ENCODE peak calls at places on chromosome 16, in nine cellular contexts. W is transverse colon; M is Panc1; S is left ventricle myocardium inferior; L is effector memory CD4-positive, alpha-beta T cell; V is NT2/D1; N is GM23248; X is upper lobe of right lung; E is mesendoderm. P is an unnamed sample.

GRCh38 chr16:9184354-9184690 is 92.9 kb downstream of the HAPSTR1 start:
- DNase-seq in W (no peak), M (no peak), S (no peak), L (no peak), V (no peak), N (no peak), X (no peak), E (no peak), P (no peak)

GRCh38 chr16:80824623-80825364 is 20.4 kb upstream of the CDYL2 start:
- DNase-seq in W (peak; percentile 24), M (peak; percentile 32), S (no peak), L (no peak), V (peak; percentile 62), N (peak; percentile 69), X (no peak), E (peak; percentile 67), P (peak; percentile 66)

GRCh38 chr16:57621521-57622268 is 6.7 kb upstream of the ADGRG1 start:
- DNase-seq in W (no peak), M (no peak), S (no peak), L (no peak), V (no peak), N (peak; percentile 9), X (peak; percentile 68), E (no peak), P (no peak)

GRCh38 chr16:84947022-84947421 is 64.3 kb downstream of the ZDHHC7 start:
- DNase-seq in W (peak; percentile 58), M (no peak), S (no peak), L (no peak), V (no peak), N (no peak), X (no peak), E (no peak), P (no peak)

GRCh38 chr16:58367252-58367651 is 25.0 kb upstream of the GINS3 start:
- DNase-seq in W (no peak), M (no peak), S (no peak), L (no peak), V (no peak), N (no peak), X (no peak), E (no peak), P (no peak)

GRCh38 chr16:53714080-53715050 is 10.4 kb downstream of the FTO start:
- DNase-seq in W (no peak), M (no peak), S (no peak), L (no peak), V (no peak), N (peak; percentile 71), X (no peak), E (peak; percentile 43), P (no peak)

GRCh38 chr16:56107944-56108583 is 83.2 kb upstream of the GNAO1 start:
- DNase-seq in W (no peak), M (no peak), S (no peak), L (no peak), V (no peak), N (no peak), X (no peak), E (no peak), P (no peak)

GRCh38 chr16:52837251-52837650 is 215.4 kb downstream of the CHD9NB start:
- DNase-seq in W (no peak), M (no peak), S (no peak), L (no peak), V (no peak), N (no peak), X (no peak), E (no peak), P (no peak)

GRCh38 chr16:17346774-17347569 is 123.8 kb downstream of the XYLT1 start:
- DNase-seq in W (peak; percentile 75), M (no peak), S (no peak), L (no peak), V (no peak), N (no peak), X (no peak), E (no peak), P (no peak)

GRCh38 chr16:28064706-28065249 is 1.3 kb upstream of the GSG1L start:
- DNase-seq in W (no peak), M (no peak), S (no peak), L (no peak), V (no peak), N (no peak), X (no peak), E (no peak), P (no peak)

GRCh38 chr16:82634955-82635610 is 8.3 kb downstream of the CDH13 start:
- DNase-seq in W (no peak), M (no peak), S (no peak), L (no peak), V (no peak), N (no peak), X (no peak), E (no peak), P (no peak)

GRCh38 chr16:72021043-72021442 is 12.5 kb downstream of the DHODH start:
- DNase-seq in W (no peak), M (no peak), S (no peak), L (no peak), V (no peak), N (no peak), X (no peak), E (peak; percentile 48), P (no peak)

GRCh38 chr16:17282247-17282646 is 188.5 kb downstream of the XYLT1 start:
- DNase-seq in W (no peak), M (no peak), S (no peak), L (no peak), V (no peak), N (no peak), X (no peak), E (no peak), P (no peak)

GRCh38 chr16:61929801-61930200 is 106.4 kb downstream of the CDH8 start:
- DNase-seq in W (no peak), M (no peak), S (no peak), L (no peak), V (no peak), N (no peak), X (no peak), E (no peak), P (peak; percentile 43)

GRCh38 chr16:8262299-8262698 is 328.0 kb downstream of the TMEM114 start:
- DNase-seq in W (no peak), M (no peak), S (no peak), L (no peak), V (no peak), N (no peak), X (no peak), E (no peak), P (no peak)

GRCh38 chr16:70407811-70408274 is 31.1 kb downstream of the ST3GAL2 start:
- DNase-seq in W (no peak), M (no peak), S (no peak), L (no peak), V (no peak), N (no peak), X (no peak), E (no peak), P (no peak)

GRCh38 chr16:23148513-23149266 is 562 bp downstream of the USP31 start:
- DNase-seq in W (peak; percentile 83), M (no peak), S (peak; percentile 83), L (peak; percentile 41), V (no peak), N (peak; percentile 69), X (peak; percentile 91), E (no peak), P (no peak)

DNA sequence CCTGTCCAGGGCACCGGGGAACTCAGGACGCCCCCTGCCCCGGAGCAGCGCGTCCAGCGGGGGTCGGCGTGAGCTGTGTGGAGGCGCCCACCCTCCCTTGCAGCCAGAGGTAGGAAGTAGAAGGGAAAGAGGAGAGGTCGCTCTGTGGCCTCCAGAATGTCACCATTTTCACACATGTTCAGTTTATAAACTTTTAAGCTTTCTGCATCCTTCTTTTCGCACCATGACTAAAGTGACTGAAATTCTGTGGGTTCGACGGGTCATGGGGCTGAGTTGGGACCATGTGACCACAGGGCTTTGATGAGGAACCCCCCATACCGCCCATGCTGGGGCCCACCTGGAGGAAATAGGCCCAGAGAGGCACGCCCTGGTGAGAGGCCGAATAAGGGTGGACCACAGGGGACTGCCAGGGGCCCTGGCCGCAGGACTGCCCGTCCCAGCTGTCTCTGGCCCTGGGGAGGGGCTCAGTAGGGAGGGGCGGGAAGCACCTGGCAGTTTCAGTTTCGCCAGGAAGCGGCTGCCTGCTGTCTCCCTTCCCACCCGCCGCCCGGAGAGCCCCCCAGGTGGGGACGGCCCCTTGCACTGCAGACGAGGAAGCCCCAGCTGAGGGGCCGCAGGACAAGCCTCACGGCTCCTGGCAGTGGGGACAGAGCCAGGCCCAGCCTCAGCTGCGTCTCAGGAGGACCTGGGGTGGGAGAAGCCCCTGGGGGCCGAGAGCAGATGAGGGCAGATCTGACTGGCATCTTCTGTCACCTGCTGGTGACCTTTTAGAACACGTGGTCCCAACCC is 9.0 kb downstream of the CBFA2T3 start:
- DNase-seq in W (peak; percentile 82), M (no peak), S (no peak), L (no peak), V (no peak), N (no peak), X (no peak), E (no peak), P (no peak)
- H3K4me3 ChIP-seq in W (no peak overlapping the region), M (no peak overlapping the region), S (no peak overlapping the region), L (peak overlapping the region; percentile 55), V (no peak overlapping the region), N (no peak overlapping the region), X (no peak overlapping the region), E (no peak overlapping the region), P (no peak overlapping the region)

GRCh38 chr16:86862596-86862995 is 284.2 kb downstream of the FOXL1 start:
- DNase-seq in W (no peak), M (no peak), S (peak; percentile 29), L (no peak), V (no peak), N (no peak), X (no peak), E (no peak), P (peak; percentile 20)
- H3K27me3 ChIP-seq in W (no peaks in the 10 kb centered on the region), M (no peaks in the 10 kb centered on the region), S (no peaks in the 10 kb centered on the region), L (no peaks in the 10 kb centered on the region), V (peaks cover 12% of the 10 kb centered on the region), N (peaks cover 52% of the 10 kb centered on the region), X (no peaks in the 10 kb centered on the region), E (no peaks in the 10 kb centered on the region), P (no peaks in the 10 kb centered on the region)

DNA sequence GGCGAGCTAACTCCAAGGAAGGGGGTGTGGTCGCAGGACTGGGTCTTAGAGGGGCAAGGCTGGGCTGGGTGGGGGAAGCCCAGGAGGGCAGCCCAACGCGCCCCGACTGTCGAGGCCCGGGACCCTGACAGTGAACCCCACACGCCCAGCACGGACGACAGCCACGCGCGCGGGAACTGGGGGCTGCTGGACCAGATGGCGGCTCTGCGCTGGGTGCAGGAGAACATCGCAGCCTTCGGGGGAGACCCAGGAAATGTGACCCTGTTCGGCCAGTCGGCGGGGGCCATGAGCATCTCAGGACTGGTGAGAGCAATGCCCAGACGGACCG is 12.7 kb downstream of the CES4A start:
- DNase-seq in W (no peak), M (no peak), S (no peak), L (no peak), V (no peak), N (no peak), X (no peak), E (no peak), P (no peak)
- H3K4me3 ChIP-seq in W (no peak overlapping the region), M (no peak overlapping the region), S (peak overlapping the region; percentile 71), L (peak overlapping the region; percentile 58), V (peak overlapping the region; percentile 24), N (peak overlapping the region; percentile 46), X (peak overlapping the region; percentile 65), E (no peak overlapping the region), P (peak overlapping the region; percentile 37)

DNA sequence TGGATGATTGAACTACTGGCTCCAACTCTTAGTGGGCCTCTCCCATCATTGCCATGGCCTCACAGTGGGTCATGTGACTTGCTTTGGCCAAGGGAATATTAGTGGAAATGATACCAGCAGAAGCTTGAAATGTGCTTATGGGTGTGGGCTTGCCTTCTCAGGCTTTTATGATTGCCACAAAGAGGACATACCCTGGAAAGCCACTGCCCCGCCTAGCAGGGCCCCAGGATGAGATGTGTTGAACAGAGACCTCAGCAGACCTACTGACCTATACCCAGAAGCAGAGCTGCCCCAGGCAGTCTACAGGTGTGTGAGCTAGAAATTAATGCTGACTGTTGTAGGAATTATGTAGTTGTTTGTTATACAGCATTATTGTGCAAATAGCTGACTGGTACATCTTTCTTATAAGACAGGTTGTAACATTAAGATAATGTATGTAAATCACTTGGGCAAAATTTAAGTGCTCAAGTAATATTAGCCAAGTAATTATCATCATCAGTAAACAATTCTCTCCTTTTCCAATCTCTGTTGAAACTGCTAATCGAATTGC is 67.8 kb upstream of the CDH5 start:
- DNase-seq in W (no peak), M (no peak), S (no peak), L (no peak), V (no peak), N (no peak), X (no peak), E (no peak), P (no peak)
- H3K27me3 ChIP-seq in W (no peaks in the 10 kb centered on the region), M (no peaks in the 10 kb centered on the region), S (peaks cover 8% of the 10 kb centered on the region), L (no peaks in the 10 kb centered on the region), V (peaks cover 3% of the 10 kb centered on the region), N (peaks cover 73% of the 10 kb centered on the region), X (no peaks in the 10 kb centered on the region), E (no peaks in the 10 kb centered on the region), P (peaks cover 9% of the 10 kb centered on the region)

P was measured in brain microvascular endothelial cell.